ENCODE peak calls at places on chromosome 11, in five cellular contexts. One of them, this sample, is unnamed.

GRCh38 chr11:35352107-35352888 is 67.1 kb downstream of the SLC1A2 start:
- DNase-seq in HFFc6: peak; percentile 45
- DNase-seq in GM10248: no peak
- DNase-seq in GM13977: no peak
- DNase-seq in heart left ventricle: no peak
- DNase-seq in this sample: no peak

GRCh38 chr11:69569306-69570200 is 71.4 kb upstream of the CCND1 start:
- DNase-seq in HFFc6: no peak
- DNase-seq in GM10248: no peak
- DNase-seq in GM13977: no peak
- DNase-seq in heart left ventricle: no peak
- DNase-seq in this sample: no peak

GRCh38 chr11:130580372-130580771 is 131.9 kb downstream of the ADAMTS15 start:
- DNase-seq in HFFc6: peak; percentile 51
- DNase-seq in GM10248: no peak
- DNase-seq in GM13977: no peak
- DNase-seq in heart left ventricle: peak; percentile 59
- DNase-seq in this sample: no peak

GRCh38 chr11:79060534-79060933 is 380.3 kb downstream of the TENM4 start:
- DNase-seq in HFFc6: no peak
- DNase-seq in GM10248: no peak
- DNase-seq in GM13977: no peak
- DNase-seq in heart left ventricle: no peak
- DNase-seq in this sample: no peak

GRCh38 chr11:2168286-2169000 is 3.2 kb downstream of the TH start:
- DNase-seq in HFFc6: no peak
- DNase-seq in GM10248: no peak
- DNase-seq in GM13977: no peak
- DNase-seq in heart left ventricle: no peak
- DNase-seq in this sample: no peak

GRCh38 chr11:76918941-76919386 is 58.2 kb downstream of the ACER3 start:
- DNase-seq in HFFc6: peak; percentile 51
- DNase-seq in GM10248: peak; percentile 25
- DNase-seq in GM13977: no peak
- DNase-seq in heart left ventricle: peak; percentile 25
- DNase-seq in this sample: peak; percentile 37

GRCh38 chr11:12120031-12121008 is 9.9 kb downstream of the MICAL2 start:
- DNase-seq in HFFc6: no peak
- DNase-seq in GM10248: no peak
- DNase-seq in GM13977: no peak
- DNase-seq in heart left ventricle: no peak
- DNase-seq in this sample: no peak

GRCh38 chr11:134768463-134768862 is 356.4 kb upstream of the B3GAT1 start:
- DNase-seq in HFFc6: no peak
- DNase-seq in GM10248: no peak
- DNase-seq in GM13977: no peak
- DNase-seq in heart left ventricle: no peak
- DNase-seq in this sample: no peak

GRCh38 chr11:70073881-70074371 is 4.2 kb upstream of the ANO1 start:
- DNase-seq in HFFc6: no peak
- DNase-seq in GM10248: peak; percentile 68
- DNase-seq in GM13977: peak; percentile 79
- DNase-seq in heart left ventricle: no peak
- DNase-seq in this sample: peak; percentile 83

GRCh38 chr11:28284206-28284605 is 176.0 kb downstream of the METTL15 start:
- DNase-seq in HFFc6: no peak
- DNase-seq in GM10248: no peak
- DNase-seq in GM13977: no peak
- DNase-seq in heart left ventricle: no peak
- DNase-seq in this sample: no peak

GRCh38 chr11:57515332-57516060 is at the start of gene SLC43A1:
- DNase-seq in HFFc6: peak; percentile 21
- DNase-seq in GM10248: peak; percentile 66
- DNase-seq in GM13977: peak; percentile 70
- DNase-seq in heart left ventricle: peak; percentile 70
- DNase-seq in this sample: peak; percentile 75

GRCh38 chr11:123308077-123308476 is 113.0 kb upstream of the CLMP start:
- DNase-seq in HFFc6: peak; percentile 64
- DNase-seq in GM10248: no peak
- DNase-seq in GM13977: no peak
- DNase-seq in heart left ventricle: peak; percentile 40
- DNase-seq in this sample: no peak

GRCh38 chr11:86099727-86100320 is 30.9 kb upstream of the PICALM start:
- DNase-seq in HFFc6: no peak
- DNase-seq in GM10248: no peak
- DNase-seq in GM13977: no peak
- DNase-seq in heart left ventricle: no peak
- DNase-seq in this sample: no peak

GRCh38 chr11:86676533-86677154 is 4.2 kb upstream of the ME3 start:
- DNase-seq in HFFc6: no peak
- DNase-seq in GM10248: peak; percentile 13
- DNase-seq in GM13977: no peak
- DNase-seq in heart left ventricle: no peak
- DNase-seq in this sample: peak; percentile 24

GRCh38 chr11:132445966-132446365 is 1075.6 kb downstream of the NTM start:
- DNase-seq in HFFc6: no peak
- DNase-seq in GM10248: no peak
- DNase-seq in GM13977: no peak
- DNase-seq in heart left ventricle: no peak
- DNase-seq in this sample: no peak

GRCh38 chr11:131618203-131618602 is 247.8 kb downstream of the NTM start:
- DNase-seq in HFFc6: no peak
- DNase-seq in GM10248: no peak
- DNase-seq in GM13977: no peak
- DNase-seq in heart left ventricle: no peak
- DNase-seq in this sample: no peak

GRCh38 chr11:18490319-18490718 is 34.7 kb downstream of the LDHAL6A start:
- DNase-seq in HFFc6: no peak
- DNase-seq in GM10248: no peak
- DNase-seq in GM13977: no peak
- DNase-seq in heart left ventricle: no peak
- DNase-seq in this sample: no peak

GRCh38 chr11:75355051-75355450 is 3.6 kb upstream of the ARRB1 start:
- DNase-seq in HFFc6: no peak
- DNase-seq in GM10248: no peak
- DNase-seq in GM13977: no peak
- DNase-seq in heart left ventricle: no peak
- DNase-seq in this sample: no peak

GRCh38 chr11:95835351-95835750 is 45.1 kb downstream of the CEP57 start:
- DNase-seq in HFFc6: no peak
- DNase-seq in GM10248: no peak
- DNase-seq in GM13977: no peak
- DNase-seq in heart left ventricle: no peak
- DNase-seq in this sample: no peak

GRCh38 chr11:76788661-76789442 is 5.7 kb downstream of the TSKU start:
- DNase-seq in HFFc6: no peak
- DNase-seq in GM10248: no peak
- DNase-seq in GM13977: no peak
- DNase-seq in heart left ventricle: peak; percentile 39
- DNase-seq in this sample: no peak

GRCh38 chr11:123235117-123235686 is 40.2 kb upstream of the CLMP start:
- DNase-seq in HFFc6: no peak
- DNase-seq in GM10248: no peak
- DNase-seq in GM13977: no peak
- DNase-seq in heart left ventricle: peak; percentile 35
- DNase-seq in this sample: no peak

GRCh38 chr11:113563766-113564165 is 88.6 kb upstream of the DRD2 start:
- DNase-seq in HFFc6: no peak
- DNase-seq in GM10248: no peak
- DNase-seq in GM13977: no peak
- DNase-seq in heart left ventricle: no peak
- DNase-seq in this sample: no peak

GRCh38 chr11:31810779-31811647 is at the start of gene PAX6:
- DNase-seq in HFFc6: no peak
- DNase-seq in GM10248: peak; percentile 72
- DNase-seq in GM13977: peak; percentile 85
- DNase-seq in heart left ventricle: no peak
- DNase-seq in this sample: peak; percentile 79

GRCh38 chr11:66639066-66639813 is 737 bp downstream of the RBM4 start:
- DNase-seq in HFFc6: peak; percentile 51
- DNase-seq in GM10248: no peak
- DNase-seq in GM13977: no peak
- DNase-seq in heart left ventricle: peak; percentile 34
- DNase-seq in this sample: no peak
- TF ChIP-seq CTCF in HFFc6: peak; percentile 54
- TF ChIP-seq CTCF in GM10248: no peak
- TF ChIP-seq CTCF in GM13977: no peak
- TF ChIP-seq CTCF in heart left ventricle: no peak
- TF ChIP-seq CTCF in this sample: no peak

DNA sequence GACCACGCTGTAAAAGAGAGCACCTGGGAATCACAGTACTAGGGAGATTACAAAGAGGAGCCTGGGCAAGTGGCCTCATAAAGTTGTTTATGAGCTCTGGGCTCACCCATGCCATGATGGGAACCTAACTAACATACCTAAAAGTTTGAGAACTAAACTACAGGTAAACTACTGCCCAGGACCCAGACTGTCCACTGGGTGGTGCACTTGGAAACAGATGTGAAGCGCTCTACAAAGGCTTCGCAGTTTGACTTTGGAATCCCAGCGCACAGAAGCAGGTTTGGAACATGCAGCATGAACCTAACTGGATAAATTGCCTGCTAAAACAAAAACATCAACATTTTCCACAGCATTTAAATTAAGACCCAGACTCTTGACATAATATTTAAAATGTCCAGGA is 418.6 kb downstream of the FAM181B start:
- DNase-seq in HFFc6: no peak
- DNase-seq in GM10248: no peak
- DNase-seq in GM13977: peak; percentile 29
- DNase-seq in heart left ventricle: no peak
- DNase-seq in this sample: no peak
- TF ChIP-seq CTCF in HFFc6: no peak
- TF ChIP-seq CTCF in GM10248: peak; percentile 42
- TF ChIP-seq CTCF in GM13977: peak; percentile 54
- TF ChIP-seq CTCF in heart left ventricle: peak; percentile 11
- TF ChIP-seq CTCF in this sample: no peak

GRCh38 chr11:128095459-128096096 is 491.8 kb downstream of the ETS1 start:
- DNase-seq in HFFc6: peak; percentile 93
- DNase-seq in GM10248: no peak
- DNase-seq in GM13977: no peak
- DNase-seq in heart left ventricle: no peak
- DNase-seq in this sample: no peak
- TF ChIP-seq CTCF in HFFc6: peak; percentile 59
- TF ChIP-seq CTCF in GM10248: no peak
- TF ChIP-seq CTCF in GM13977: peak; percentile 13
- TF ChIP-seq CTCF in heart left ventricle: no peak
- TF ChIP-seq CTCF in this sample: no peak

GRCh38 chr11:4211991-4212390 is 117.4 kb downstream of the RRM1 start:
- DNase-seq in HFFc6: no peak
- DNase-seq in GM10248: no peak
- DNase-seq in GM13977: no peak
- DNase-seq in heart left ventricle: no peak
- DNase-seq in this sample: no peak
- TF ChIP-seq CTCF in HFFc6: no peak
- TF ChIP-seq CTCF in GM10248: no peak
- TF ChIP-seq CTCF in GM13977: no peak
- TF ChIP-seq CTCF in heart left ventricle: no peak
- TF ChIP-seq CTCF in this sample: no peak

GRCh38 chr11:13261600-13262061 is 16.0 kb upstream of the BMAL1 start:
- DNase-seq in HFFc6: peak; percentile 89
- DNase-seq in GM10248: no peak
- DNase-seq in GM13977: no peak
- DNase-seq in heart left ventricle: no peak
- DNase-seq in this sample: no peak

GRCh38 chr11:13260196-13260962 is 17.2 kb upstream of the BMAL1 start:
- DNase-seq in HFFc6: no peak
- DNase-seq in GM10248: no peak
- DNase-seq in GM13977: no peak
- DNase-seq in heart left ventricle: no peak
- DNase-seq in this sample: no peak

GRCh38 chr11:13259374-13259773 is 18.2 kb upstream of the BMAL1 start:
- DNase-seq in HFFc6: no peak
- DNase-seq in GM10248: no peak
- DNase-seq in GM13977: no peak
- DNase-seq in heart left ventricle: no peak
- DNase-seq in this sample: no peak

GRCh38 chr11:13260963-13261599 is 16.5 kb upstream of the BMAL1 start:
- DNase-seq in HFFc6: peak; percentile 21
- DNase-seq in GM10248: no peak
- DNase-seq in GM13977: no peak
- DNase-seq in heart left ventricle: peak; percentile 40
- DNase-seq in this sample: no peak

GRCh38 chr11:13262096-13262495 is 15.5 kb upstream of the BMAL1 start:
- DNase-seq in HFFc6: no peak
- DNase-seq in GM10248: no peak
- DNase-seq in GM13977: no peak
- DNase-seq in heart left ventricle: no peak
- DNase-seq in this sample: no peak
- TF ChIP-seq CTCF in HFFc6: no peak
- TF ChIP-seq CTCF in GM10248: no peak
- TF ChIP-seq CTCF in GM13977: no peak
- TF ChIP-seq CTCF in heart left ventricle: no peak
- TF ChIP-seq CTCF in this sample: no peak

GRCh38 chr11:118907749-118908106 is 18.0 kb downstream of the BCL9L start:
- DNase-seq in HFFc6: no peak
- DNase-seq in GM10248: no peak
- DNase-seq in GM13977: no peak
- DNase-seq in heart left ventricle: no peak
- DNase-seq in this sample: no peak
- TF ChIP-seq CTCF in HFFc6: no peak
- TF ChIP-seq CTCF in GM10248: no peak
- TF ChIP-seq CTCF in GM13977: no peak
- TF ChIP-seq CTCF in heart left ventricle: no peak
- TF ChIP-seq CTCF in this sample: no peak

GRCh38 chr11:66115638-66116410 is 45.8 kb downstream of the PACS1 start:
- DNase-seq in HFFc6: no peak
- DNase-seq in GM10248: peak; percentile 69
- DNase-seq in GM13977: peak; percentile 63
- DNase-seq in heart left ventricle: no peak
- DNase-seq in this sample: peak; percentile 69
- TF ChIP-seq CTCF in HFFc6: no peak
- TF ChIP-seq CTCF in GM10248: no peak
- TF ChIP-seq CTCF in GM13977: no peak
- TF ChIP-seq CTCF in heart left ventricle: no peak
- TF ChIP-seq CTCF in this sample: no peak

GRCh38 chr11:37107415-37107814 is 509.4 kb upstream of the RAG2 start:
- DNase-seq in HFFc6: no peak
- DNase-seq in GM10248: no peak
- DNase-seq in GM13977: no peak
- DNase-seq in heart left ventricle: no peak
- DNase-seq in this sample: no peak
- TF ChIP-seq CTCF in HFFc6: peak; percentile 59
- TF ChIP-seq CTCF in GM10248: no peak
- TF ChIP-seq CTCF in GM13977: no peak
- TF ChIP-seq CTCF in heart left ventricle: no peak
- TF ChIP-seq CTCF in this sample: no peak

GRCh38 chr11:29554000-29554399 is 462.8 kb downstream of the KCNA4 start:
- DNase-seq in HFFc6: no peak
- DNase-seq in GM10248: no peak
- DNase-seq in GM13977: no peak
- DNase-seq in heart left ventricle: no peak
- DNase-seq in this sample: no peak
- TF ChIP-seq CTCF in HFFc6: no peak
- TF ChIP-seq CTCF in GM10248: no peak
- TF ChIP-seq CTCF in GM13977: no peak
- TF ChIP-seq CTCF in heart left ventricle: no peak
- TF ChIP-seq CTCF in this sample: no peak